ENCODE peak calls at places on chromosomes 3 and 15, in four cellular contexts. T is A549, R is Panc1, Z is sigmoid colon. F is an unnamed sample.
A peak's percentile ranks its signal among the peaks of the same experiment; 100 is the strongest.

GRCh38 chr3:194740859-194741486 is 55.3 kb downstream of the FAM43A start:
- DNase-seq in R (no peak), T (peak; percentile 44), Z (no peak), F (no peak)

GRCh38 chr3:76514836-76515235 is 525.1 kb upstream of the ROBO2 start:
- DNase-seq in T (no peak), Z (no peak), R (no peak), F (no peak)

GRCh38 chr3:167493240-167493639 is 19.4 kb upstream of the SERPINI2 start:
- DNase-seq in R (no peak), Z (no peak), T (peak; percentile 0), F (no peak)

GRCh38 chr3:52237659-52238172 is 1.2 kb downstream of the TWF2 start:
- DNase-seq in R (no peak), T (peak; percentile 92), Z (peak; percentile 97), F (peak; percentile 66)

GRCh38 chr3:107660316-107660976 is 137.7 kb downstream of the BBX start:
- DNase-seq in Z (no peak), T (no peak), R (no peak), F (no peak)

GRCh38 chr3:58608648-58609047 is 31.5 kb upstream of the FAM107A start:
- DNase-seq in T (no peak), R (no peak), Z (no peak), F (no peak)

GRCh38 chr3:194208701-194209100 is 72.8 kb downstream of the HES1 start:
- DNase-seq in R (no peak), Z (peak; percentile 3), T (no peak), F (no peak)

GRCh38 chr3:167113466-167113865 is 266.6 kb downstream of the ZBBX start:
- DNase-seq in R (no peak), T (no peak), Z (no peak), F (no peak)

GRCh38 chr3:185066251-185066650 is 86.6 kb downstream of the C3orf70 start:
- DNase-seq in T (no peak), R (no peak), Z (no peak), F (no peak)

GRCh38 chr3:185062221-185062620 is 90.6 kb downstream of the C3orf70 start:
- DNase-seq in T (no peak), Z (no peak), R (no peak), F (no peak)

GRCh38 chr3:185067173-185067572 is 85.7 kb downstream of the C3orf70 start:
- DNase-seq in Z (no peak), T (no peak), R (no peak), F (no peak)

GRCh38 chr3:185063431-185063830 is 89.4 kb downstream of the C3orf70 start:
- DNase-seq in T (no peak), Z (no peak), R (no peak), F (no peak)

GRCh38 chr3:185065059-185065458 is 87.8 kb downstream of the C3orf70 start:
- DNase-seq in R (no peak), Z (no peak), T (no peak), F (no peak)
- TF ChIP-seq CTCF in R (no peak), Z (no peak), T (no peak), F (no peak)

DNA sequence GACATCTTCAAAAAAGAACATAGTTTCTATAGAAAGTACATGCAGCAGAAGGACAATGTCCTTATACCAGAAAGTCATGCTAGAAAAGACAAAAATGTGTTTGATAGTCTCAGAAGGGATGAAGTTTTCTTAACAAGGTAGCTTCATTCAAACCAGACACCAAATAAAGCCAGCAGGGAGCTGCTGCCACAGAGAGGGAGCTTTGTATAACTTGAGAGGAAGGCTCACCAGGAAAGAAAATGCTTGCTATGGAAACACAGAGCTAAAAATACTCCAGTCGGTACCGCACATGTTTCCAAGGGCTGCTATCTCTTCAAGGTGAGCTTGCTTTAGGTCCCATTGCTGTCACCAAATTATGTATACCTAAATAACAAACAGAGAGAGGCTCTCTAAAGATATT is 1074.8 kb upstream of the ALCAM start:
- DNase-seq in T (no peak), Z (no peak), R (no peak), F (no peak)
- H3K4me3 ChIP-seq in T (peak overlapping the region; percentile 14), Z (peak overlapping the region; percentile 27), R (peak overlapping the region; percentile 6), F (peak overlapping the region; percentile 34)

DNA sequence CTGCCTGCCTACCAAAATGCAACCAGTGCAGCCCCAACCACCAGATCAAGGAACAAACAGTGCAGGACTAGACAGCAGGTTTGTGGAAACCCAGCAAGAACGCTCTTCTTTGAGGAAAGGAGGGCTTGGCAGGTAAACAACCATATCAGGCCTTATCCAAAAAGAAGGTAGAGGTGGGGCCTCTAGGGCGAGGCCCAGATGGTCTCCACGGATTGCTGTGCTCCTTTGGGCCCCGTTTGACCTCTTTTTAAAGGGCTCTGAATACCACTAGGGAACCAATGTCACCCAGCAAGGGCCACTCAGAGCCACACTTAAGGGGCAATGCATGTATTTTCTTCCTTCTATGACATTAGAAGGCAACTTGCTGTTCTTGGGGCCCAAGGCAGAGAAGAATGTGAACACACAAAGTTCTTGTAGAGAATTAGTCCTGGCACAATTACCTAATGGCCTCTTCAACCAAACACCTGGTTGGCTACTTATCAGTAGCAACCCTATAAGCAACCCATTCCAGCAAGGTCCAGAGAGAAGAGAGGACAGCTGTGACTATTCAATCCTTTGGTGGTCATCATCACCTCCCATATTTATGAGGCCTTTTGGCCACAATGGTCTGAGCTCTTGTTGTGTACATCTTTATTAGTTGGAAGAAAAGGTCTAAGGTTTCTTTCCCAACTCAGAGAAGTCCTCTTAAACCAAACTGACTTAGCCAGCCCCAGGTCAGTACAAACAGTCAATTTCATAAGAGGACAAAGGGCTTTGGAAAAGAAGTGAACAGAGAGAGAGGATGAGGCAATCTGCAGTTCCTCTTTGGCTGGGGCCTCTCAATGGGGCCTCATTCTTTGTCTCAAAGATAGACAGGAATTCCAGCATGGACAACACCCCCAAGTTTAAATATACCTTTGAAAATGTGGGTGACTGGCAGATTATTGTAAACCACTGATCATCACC is 36.0 kb downstream of the FOXP1 start:
- DNase-seq in Z (no peak), R (no peak), T (no peak), F (no peak)
- H3K27ac ChIP-seq in Z (peak overlapping the region; percentile 43), R (no peak overlapping the region), T (peak overlapping the region; percentile 52), F (no peak overlapping the region)

GRCh38 chr3:98991393-98991792 is 89.9 kb upstream of the DCBLD2 start:
- DNase-seq in Z (no peak), R (no peak), T (no peak), F (no peak)
- TF ChIP-seq CTCF in Z (no peak), R (no peak), T (peak; percentile 26), F (no peak)

DNA sequence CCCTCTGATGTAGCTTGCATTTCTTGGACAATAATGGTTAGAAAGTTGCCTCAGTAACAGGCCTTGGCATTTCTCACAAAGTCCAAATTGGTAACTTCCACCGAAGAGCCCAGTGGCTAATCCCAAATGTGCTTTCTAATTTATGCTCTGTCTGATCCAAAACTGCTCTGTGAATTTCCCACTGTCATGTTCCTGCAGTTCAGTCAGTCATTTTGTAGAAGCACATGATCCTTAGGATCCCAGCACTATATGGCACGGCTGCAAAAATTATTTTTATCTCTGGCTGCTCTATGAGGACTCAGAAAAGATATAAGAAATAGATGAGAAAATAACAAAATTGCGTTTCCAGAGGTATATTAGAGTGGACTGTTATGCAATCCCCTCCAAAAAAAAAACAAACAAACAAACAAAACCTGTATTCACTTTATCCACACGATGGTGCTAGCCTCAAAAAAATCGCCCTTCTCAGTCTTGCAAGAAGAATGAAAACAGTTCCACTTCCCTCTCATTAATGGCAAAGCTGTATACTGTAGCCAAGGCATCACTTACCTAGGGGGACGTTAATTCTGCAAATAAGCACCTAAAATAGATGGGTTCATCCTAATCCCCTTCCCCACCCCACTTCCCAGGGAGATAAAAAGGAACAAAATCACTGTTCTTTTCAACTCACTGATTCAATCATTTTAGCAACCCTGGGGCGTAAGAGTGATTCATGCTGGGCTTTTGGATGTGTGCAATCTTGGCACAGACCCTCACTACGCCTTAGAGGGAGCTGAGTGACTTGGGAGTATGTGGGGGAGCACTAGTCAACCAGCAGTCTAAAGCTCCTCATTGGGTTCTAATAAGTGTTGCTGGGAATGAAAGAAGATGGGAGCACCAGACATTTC is 61.3 kb downstream of the TMCO5A start:
- DNase-seq in Z (no peak), T (no peak), R (no peak), F (peak; percentile 27)
- H3K4me3 ChIP-seq in Z (no peak overlapping the region), T (no peak overlapping the region), R (no peak overlapping the region), F (no peak overlapping the region)

GRCh38 chr3:105805402-105805801 is 63.4 kb downstream of the CBLB start:
- DNase-seq in Z (no peak), R (no peak), T (no peak), F (no peak)

GRCh38 chr3:105807146-105807545 is 61.7 kb downstream of the CBLB start:
- DNase-seq in T (no peak), Z (no peak), R (no peak), F (no peak)

GRCh38 chr3:105809204-105809893 is 59.5 kb downstream of the CBLB start:
- DNase-seq in R (no peak), Z (no peak), T (no peak), F (no peak)

GRCh38 chr3:105807701-105808100 is 61.1 kb downstream of the CBLB start:
- DNase-seq in R (no peak), Z (no peak), T (no peak), F (no peak)

GRCh38 chr3:105806361-105806760 is 62.5 kb downstream of the CBLB start:
- DNase-seq in T (peak; percentile 16), R (no peak), Z (no peak), F (no peak)
- H3K27ac ChIP-seq in T (peak overlapping the region; percentile 41), R (no peak overlapping the region), Z (no peak overlapping the region), F (no peak overlapping the region)

DNA sequence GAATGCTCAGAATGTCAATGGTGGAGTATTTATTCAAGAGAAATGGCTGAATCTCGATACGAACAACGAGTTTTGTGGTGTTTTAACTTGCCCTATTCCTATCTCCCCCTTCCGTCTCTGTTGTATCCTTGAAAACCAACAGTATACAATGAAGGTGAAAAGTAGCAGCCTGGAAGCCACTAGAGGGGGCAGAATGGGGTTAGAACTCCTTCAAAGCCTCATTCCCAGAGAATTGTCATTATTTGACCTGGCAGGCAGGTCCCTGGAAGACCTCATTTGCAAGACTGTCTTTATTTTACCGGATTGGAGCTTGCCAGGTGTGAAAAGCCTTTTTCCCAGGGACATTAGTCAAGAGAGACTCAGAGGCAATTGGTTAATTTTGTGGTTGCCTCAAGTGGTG is 139.4 kb downstream of the LRRC28 start:
- DNase-seq in T (no peak), R (no peak), Z (no peak), F (no peak)
- TF ChIP-seq CTCF in T (no peak), R (peak; percentile 11), Z (no peak), F (peak; percentile 5)